ENCODE peak calls at places on chromosomes 5 and 9, in five cellular contexts. Q is lung, Y is neural progenitor cell, V is brain microvascular endothelial cell, K is progenitor cell of endocrine pancreas. B is an unnamed sample.
A peak's percentile ranks its signal among the peaks of the same experiment; 100 is the strongest.

GRCh38 chr5:88826959-88827585 is 55.9 kb downstream of the MEF2C start:
- DNase-seq in K (no peak), Q (no peak), V (peak; percentile 84), Y (no peak), B (no peak)

GRCh38 chr5:74296685-74297084 is 343.8 kb downstream of the ENC1 start:
- DNase-seq in Q (no peak), Y (no peak), V (peak; percentile 71), K (no peak), B (no peak)

GRCh38 chr5:137279631-137280236 is 219.4 kb downstream of the SPOCK1 start:
- DNase-seq in Q (no peak), K (no peak), V (no peak), Y (no peak), B (no peak)

GRCh38 chr5:12272389-12272788 is 368.1 kb upstream of the CTNND2 start:
- DNase-seq in K (no peak), Q (no peak), V (no peak), Y (peak; percentile 59), B (no peak)

GRCh38 chr9:16637218-16637617 is 233.3 kb downstream of the BNC2 start:
- DNase-seq in K (no peak), V (no peak), Y (no peak), Q (no peak), B (no peak)

GRCh38 chr5:111422747-111423455 is 89.4 kb downstream of the STARD4 start:
- DNase-seq in Y (no peak), Q (no peak), K (no peak), V (no peak), B (no peak)

GRCh38 chr9:135043345-135043744 is 44.1 kb upstream of the OLFM1 start:
- DNase-seq in Y (no peak), Q (no peak), K (no peak), V (no peak), B (no peak)

GRCh38 chr5:68628082-68628796 is 412.7 kb downstream of the PIK3R1 start:
- DNase-seq in Y (no peak), K (no peak), V (no peak), Q (no peak), B (no peak)

GRCh38 chr9:118455781-118456180 is 751.6 kb downstream of the TLR4 start:
- DNase-seq in V (no peak), K (no peak), Y (no peak), Q (no peak), B (no peak)

GRCh38 chr5:6941635-6942034 is 228.4 kb downstream of the TENT4A start:
- DNase-seq in V (no peak), K (no peak), Q (no peak), Y (no peak), B (no peak)

GRCh38 chr9:116144555-116144954 is 9.0 kb upstream of the PAPPA start:
- DNase-seq in K (no peak), V (no peak), Q (no peak), Y (no peak), B (no peak)

GRCh38 chr9:27273186-27273585 is 23.8 kb downstream of the EQTN start:
- DNase-seq in K (no peak), Y (no peak), V (no peak), Q (no peak), B (no peak)

GRCh38 chr5:35902032-35902681 is 36.3 kb downstream of the CAPSL start:
- DNase-seq in V (peak; percentile 12), Y (no peak), Q (no peak), K (no peak), B (no peak)

GRCh38 chr5:10303699-10304170 is 4.0 kb downstream of the CMBL start:
- DNase-seq in K (no peak), Y (no peak), V (no peak), Q (no peak), B (no peak)

GRCh38 chr5:9898319-9898718 is 268.2 kb upstream of the TAS2R1 start:
- DNase-seq in K (no peak), V (peak; percentile 59), Y (peak; percentile 49), Q (peak; percentile 30), B (no peak)

GRCh38 chr5:176700239-176700847 is 53.1 kb downstream of the TSPAN17 start:
- DNase-seq in Q (no peak), Y (peak; percentile 81), V (no peak), K (no peak), B (no peak)

GRCh38 chr5:52876456-52876855 is 88.7 kb downstream of the ITGA1 start:
- DNase-seq in Q (no peak), V (peak; percentile 83), Y (no peak), K (no peak), B (no peak)

GRCh38 chr5:141952030-141952429 is 6.0 kb downstream of the PCDH12 start:
- DNase-seq in Q (no peak), Y (no peak), K (no peak), V (no peak), B (no peak)

GRCh38 chr5:134833340-134834032 is 12.3 kb upstream of the C5orf24 start:
- DNase-seq in Y (no peak), K (no peak), V (peak; percentile 36), Q (no peak), B (no peak)

GRCh38 chr5:36363101-36363500 is 61.4 kb upstream of the RANBP3L start:
- DNase-seq in V (peak; percentile 84), Y (peak; percentile 14), Q (no peak), K (no peak), B (no peak)

GRCh38 chr9:7320139-7320538 is 479.4 kb downstream of the DMAC1 start:
- DNase-seq in Q (no peak), Y (no peak), V (peak; percentile 78), K (no peak), B (no peak)

GRCh38 chr5:138022912-138023311 is 10.0 kb downstream of the FAM13B start:
- DNase-seq in Q (no peak), V (no peak), Y (no peak), K (no peak), B (no peak)

GRCh38 chr5:32942225-32942989 is 231.3 kb downstream of the NPR3 start:
- DNase-seq in V (peak; percentile 8), K (peak; percentile 10), Q (no peak), Y (peak; percentile 44), B (peak; percentile 33)
- TF ChIP-seq CTCF in V (peak; percentile 58), K (peak; percentile 58), Q (no peak), Y (peak; percentile 51), B (peak; percentile 52)

GRCh38 chr5:120086081-120086480 is 378.0 kb upstream of the PRR16 start:
- DNase-seq in V (no peak), K (no peak), Q (no peak), Y (no peak), B (no peak)

GRCh38 chr5:120083851-120084615 is 380.1 kb upstream of the PRR16 start:
- DNase-seq in V (no peak), Y (no peak), K (no peak), Q (no peak), B (no peak)

DNA sequence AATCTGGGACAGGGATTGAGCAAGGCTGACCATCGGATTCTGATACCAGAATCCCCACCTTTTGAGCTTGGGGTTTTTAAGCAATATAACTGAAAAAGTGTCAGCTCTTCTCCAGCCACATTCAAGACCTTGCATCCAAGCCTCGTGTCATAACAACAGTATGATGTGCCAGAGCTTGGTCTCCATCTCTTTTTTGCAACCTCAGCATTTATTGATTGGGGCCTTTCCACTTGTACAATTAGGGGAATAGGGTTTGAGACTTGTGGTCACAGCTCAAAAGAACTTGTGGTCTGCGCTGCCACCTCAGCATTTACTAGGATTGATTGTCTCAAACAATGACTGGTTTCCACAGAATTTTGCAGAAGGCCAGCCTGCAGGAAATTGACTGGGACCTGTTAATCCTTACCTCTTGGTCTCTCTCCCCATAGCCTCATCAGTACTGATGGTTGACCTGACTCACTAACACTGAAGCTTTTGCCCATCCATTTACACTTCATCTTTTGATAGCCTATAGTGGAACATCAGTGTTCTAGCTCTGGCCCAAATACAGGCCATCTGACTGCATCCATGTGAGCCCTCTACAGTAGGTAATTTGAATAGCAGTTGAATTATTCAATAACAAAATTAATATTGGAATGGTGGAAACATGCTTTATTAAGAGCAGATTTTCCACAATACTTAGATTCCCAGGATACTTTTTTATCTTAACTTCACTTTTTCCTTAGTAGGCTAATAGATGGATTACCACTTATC is 381.6 kb upstream of the PRR16 start:
- DNase-seq in Y (no peak), V (no peak), Q (no peak), K (no peak), B (no peak)
- TF ChIP-seq CTCF in Y (no peak), V (peak; percentile 33), Q (no peak), K (no peak), B (no peak)

GRCh38 chr5:116361171-116361967 is 213.3 kb downstream of the SEMA6A start:
- DNase-seq in V (peak; percentile 18), K (peak; percentile 44), Q (no peak), Y (peak; percentile 84), B (no peak)

GRCh38 chr5:116363780-116364179 is 210.8 kb downstream of the SEMA6A start:
- DNase-seq in Q (no peak), Y (no peak), V (no peak), K (no peak), B (no peak)

GRCh38 chr5:116360008-116360853 is 214.4 kb downstream of the SEMA6A start:
- DNase-seq in K (no peak), Q (no peak), V (no peak), Y (no peak), B (peak; percentile 27)

GRCh38 chr5:116361979-116362577 is 212.5 kb downstream of the SEMA6A start:
- DNase-seq in Q (no peak), V (no peak), K (no peak), Y (no peak), B (no peak)

DNA sequence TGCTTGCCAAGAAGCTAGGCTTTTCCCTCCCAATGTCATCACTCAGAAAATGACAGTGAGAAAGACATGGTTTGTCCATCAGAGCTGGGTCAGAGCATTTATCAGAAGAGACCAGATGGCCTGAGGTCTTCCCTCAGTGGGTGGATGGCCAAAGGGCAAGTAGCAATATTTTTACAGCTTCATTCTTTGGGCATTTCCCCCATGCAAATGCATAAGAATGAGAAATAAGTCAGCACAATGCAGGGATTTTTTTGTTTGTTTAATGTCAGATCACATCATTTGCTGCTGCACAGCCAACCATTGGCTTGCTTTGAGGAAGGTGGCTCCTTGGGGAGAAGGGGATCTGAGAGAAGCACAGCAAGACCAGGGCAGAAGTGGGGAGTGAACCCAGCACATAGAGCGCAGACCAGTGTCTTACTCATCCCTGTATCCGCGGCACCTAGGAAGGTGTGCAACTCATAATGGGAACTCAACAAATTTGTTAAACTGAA is 209.6 kb downstream of the SEMA6A start:
- DNase-seq in V (no peak), Q (no peak), Y (no peak), K (no peak), B (peak; percentile 64)
- TF ChIP-seq CTCF in V (no peak), Q (no peak), Y (no peak), K (no peak), B (no peak)

GRCh38 chr5:72844218-72844603 is 27.8 kb downstream of the TNPO1 start:
- DNase-seq in V (no peak), Y (no peak), K (no peak), Q (no peak), B (no peak)

GRCh38 chr5:72846483-72846882 is 30.0 kb downstream of the TNPO1 start:
- DNase-seq in Y (no peak), Q (no peak), K (no peak), V (no peak), B (no peak)

GRCh38 chr5:72841756-72842535 is 25.5 kb downstream of the TNPO1 start:
- DNase-seq in K (no peak), Y (no peak), Q (no peak), V (peak; percentile 41), B (no peak)

GRCh38 chr5:72845889-72846288 is 29.4 kb downstream of the TNPO1 start:
- DNase-seq in Y (no peak), K (no peak), Q (no peak), V (no peak), B (no peak)

GRCh38 chr5:72842816-72843215 is 26.4 kb downstream of the TNPO1 start:
- DNase-seq in K (no peak), V (peak; percentile 62), Y (no peak), Q (no peak), B (no peak)
- TF ChIP-seq CTCF in K (no peak), V (peak; percentile 54), Y (peak; percentile 8), Q (no peak), B (peak; percentile 18)

GRCh38 chr5:66830636-66831035 is 234.4 kb downstream of the MAST4 start:
- DNase-seq in Q (no peak), Y (no peak), K (no peak), V (no peak), B (no peak)
- TF ChIP-seq CTCF in Q (no peak), Y (no peak), K (no peak), V (no peak), B (no peak)

B was measured in GM13977.